ENCODE peak calls at places on chromosomes 16 and 17, in four cellular contexts. E, M, W and Z are unnamed samples.
A peak's percentile ranks its signal among the peaks of the same experiment; 100 is the strongest.

GRCh38 chr16:71724320-71724751 is at the start of gene PHLPP2:
- DNase-seq in W (no peak), M (no peak), E (no peak), Z (no peak)

GRCh38 chr17:8836821-8837426 is 30.6 kb downstream of the PIK3R6 start:
- DNase-seq in E (peak; percentile 39), W (no peak), M (no peak), Z (no peak)

GRCh38 chr17:27609606-27610303 is 21.2 kb upstream of the LGALS9 start:
- DNase-seq in W (peak; percentile 27), E (peak; percentile 52), M (no peak), Z (peak; percentile 58)

GRCh38 chr17:148757-149156 is 11.4 kb downstream of the SCGB1C2 start:
- DNase-seq in M (no peak), E (no peak), W (no peak), Z (peak; percentile 5)

GRCh38 chr16:89629827-89630610 is 16.6 kb downstream of the DPEP1 start:
- DNase-seq in E (no peak), W (peak; percentile 43), M (no peak), Z (no peak)

GRCh38 chr16:67185003-67185865 is 1.5 kb upstream of the MATCAP1 start:
- DNase-seq in M (peak; percentile 79), W (peak; percentile 95), E (peak; percentile 95), Z (peak; percentile 97)

GRCh38 chr16:58000706-58001676 is at the start of gene USB1:
- DNase-seq in W (peak; percentile 92), E (peak; percentile 85), M (peak; percentile 39), Z (peak; percentile 95)

GRCh38 chr17:48296453-48296852 is 133.6 kb downstream of the SKAP1 start:
- DNase-seq in W (no peak), M (no peak), E (no peak), Z (no peak)

GRCh38 chr17:75640556-75641119 is 7.4 kb downstream of the SMIM5 start:
- DNase-seq in W (no peak), E (no peak), M (no peak), Z (peak; percentile 16)

GRCh38 chr16:8661703-8662102 is 12.7 kb upstream of the ABAT start:
- DNase-seq in M (no peak), W (no peak), E (no peak), Z (no peak)

DNA sequence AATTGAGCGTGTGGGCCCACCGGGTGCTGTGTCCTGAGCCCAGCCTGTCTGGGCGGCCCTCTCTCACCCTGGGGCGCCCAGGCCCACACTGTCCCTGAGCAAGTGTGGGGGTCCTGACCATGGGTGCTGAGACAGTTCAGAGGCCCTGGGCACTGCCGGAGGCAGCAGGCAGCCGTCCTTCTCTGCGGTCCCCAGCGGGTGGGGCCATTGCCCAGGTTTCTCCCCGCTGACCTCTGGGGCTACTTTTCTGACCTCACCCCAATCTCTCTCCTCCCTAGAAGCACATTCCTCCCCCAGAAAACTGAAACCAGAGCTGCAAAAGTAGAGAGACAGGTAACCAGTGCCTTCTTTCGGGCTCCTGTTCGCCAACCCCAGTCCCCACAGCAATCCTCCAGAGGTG is 36.0 kb upstream of the PVALEF start:
- DNase-seq in E (no peak), M (no peak), W (no peak), Z (no peak)
- TF ChIP-seq CTCF in E (no peak), M (no peak), W (peak; percentile 27), Z (no peak)

GRCh38 chr17:7836596-7837374 is 2.8 kb downstream of the KDM6B start:
- DNase-seq in W (peak; percentile 91), M (peak; percentile 91), E (peak; percentile 99), Z (peak; percentile 98)
- TF ChIP-seq CTCF in W (no peak), M (no peak), E (no peak), Z (no peak)

GRCh38 chr16:3501783-3502400 is 1.1 kb downstream of the CLUAP1 start:
- DNase-seq in W (no peak), E (no peak), M (no peak), Z (no peak)
- TF ChIP-seq CTCF in W (no peak), E (no peak), M (no peak), Z (no peak)

GRCh38 chr16:30585400-30586191 is at the start of gene ZNF785:
- DNase-seq in W (peak; percentile 98), M (peak; percentile 96), E (peak; percentile 100), Z (peak; percentile 92)
- TF ChIP-seq CTCF in W (no peak), M (no peak), E (peak; percentile 5), Z (peak; percentile 29)